ENCODE peak calls at places on chromosomes 16 and 17, in seven cellular contexts. C is hypothalamus; B is skeletal muscle cell; U is KBM-7; X is ELR; M is left cardiac atrium; V is activated CD4-positive, alpha-beta T cell treated with anti-CD3 and anti-CD28 coated beads for 48 hours. L is an unnamed sample.
A peak's percentile ranks its signal among the peaks of the same experiment; 100 is the strongest.

GRCh38 chr16:88062341-88062861 is 111.2 kb downstream of the BANP start:
- DNase-seq in C (no peak), B (peak; percentile 38), U (no peak), X (peak; percentile 70), M (peak; percentile 56), V (no peak), L (no peak)

GRCh38 chr17:63082273-63082861 is 116.3 kb downstream of the TANC2 start:
- DNase-seq in C (no peak), B (no peak), U (peak; percentile 58), X (peak; percentile 60), M (no peak), V (no peak), L (no peak)

GRCh38 chr16:13680021-13680672 is 239.8 kb upstream of the ERCC4 start:
- DNase-seq in C (no peak), B (no peak), U (no peak), X (no peak), M (no peak), V (no peak), L (no peak)

GRCh38 chr17:82848022-82848592 is 8.3 kb upstream of the ZNF750 start:
- DNase-seq in C (no peak), B (peak; percentile 60), U (no peak), X (peak; percentile 13), M (no peak), V (peak; percentile 52), L (peak; percentile 81)

GRCh38 chr17:80018917-80019651 is 16.6 kb downstream of the TBC1D16 start:
- DNase-seq in C (no peak), B (no peak), U (no peak), X (no peak), M (no peak), V (no peak), L (no peak)

GRCh38 chr16:56615353-56615752 is 7.0 kb downstream of the MT2A start:
- DNase-seq in C (no peak), B (no peak), U (no peak), X (peak; percentile 86), M (no peak), V (no peak), L (no peak)

GRCh38 chr16:68732741-68733399 is 4.2 kb upstream of the CDH1 start:
- DNase-seq in C (no peak), B (no peak), U (no peak), X (no peak), M (no peak), V (no peak), L (no peak)

GRCh38 chr17:40339068-40339699 is 25.4 kb downstream of the GJD3 start:
- DNase-seq in C (no peak), B (no peak), U (no peak), X (no peak), M (no peak), V (no peak), L (no peak)

GRCh38 chr17:79622776-79623175 is 11.9 kb upstream of the RBFOX3 start:
- DNase-seq in C (no peak), B (no peak), U (no peak), X (no peak), M (peak; percentile 3), V (no peak), L (no peak)

GRCh38 chr17:40956401-40957254 is 10.1 kb downstream of the KRT39 start:
- DNase-seq in C (no peak), B (peak; percentile 98), U (no peak), X (peak; percentile 98), M (no peak), V (no peak), L (no peak)

GRCh38 chr16:51035110-51035498 is 116.0 kb downstream of the SALL1 start:
- DNase-seq in C (no peak), B (no peak), U (no peak), X (no peak), M (no peak), V (no peak), L (no peak)

GRCh38 chr17:50212121-50212843 is 10.9 kb upstream of the COL1A1 start:
- DNase-seq in C (no peak), B (no peak), U (no peak), X (peak; percentile 89), M (peak; percentile 40), V (no peak), L (no peak)

GRCh38 chr17:39716073-39716818 is 14.1 kb downstream of the MIEN1 start:
- DNase-seq in C (no peak), B (no peak), U (no peak), X (no peak), M (no peak), V (no peak), L (no peak)

GRCh38 chr16:400061-400540 is 1.6 kb upstream of the DECR2 start:
- DNase-seq in C (no peak), B (no peak), U (no peak), X (no peak), M (no peak), V (no peak), L (no peak)

GRCh38 chr17:2707721-2708584 is 3.6 kb downstream of the CLUH start:
- DNase-seq in C (peak; percentile 58), B (no peak), U (no peak), X (peak; percentile 47), M (peak; percentile 67), V (peak; percentile 36), L (no peak)

GRCh38 chr17:1200440-1200839 is 20.7 kb upstream of the ABR start:
- DNase-seq in C (no peak), B (no peak), U (no peak), X (no peak), M (no peak), V (no peak), L (no peak)